ENCODE peak calls at places on chromosomes 13 and 19, in six cellular contexts. W is EL, X is T-helper 1 cell, I is GM12892, Z is lower lobe of right lung, G is brain microvascular endothelial cell. K is an unnamed sample.

GRCh38 chr19:35882074-35882832 is 13.9 kb downstream of the APLP1 start:
- DNase-seq in W (peak; percentile 75), G (peak; percentile 76), X (no peak), Z (no peak), I (no peak), K (peak; percentile 53)

GRCh38 chr19:54551293-54551692 is 22.3 kb upstream of the LILRA2 start:
- DNase-seq in W (no peak), G (no peak), X (no peak), Z (no peak), I (no peak), K (no peak)

GRCh38 chr19:40623403-40624239 is 22.5 kb downstream of the LTBP4 start:
- DNase-seq in Z (peak; percentile 60), W (no peak), I (no peak), X (no peak), G (no peak), K (no peak)

GRCh38 chr19:44657211-44657921 is 13.7 kb downstream of the PVR start:
- DNase-seq in I (peak; percentile 74), W (peak; percentile 69), Z (peak; percentile 78), G (peak; percentile 58), X (peak; percentile 34), K (no peak)

GRCh38 chr19:30710721-30711120 is 338.5 kb downstream of the ZNF536 start:
- DNase-seq in G (no peak), I (no peak), X (no peak), Z (no peak), W (no peak), K (no peak)

GRCh38 chr13:97974773-97975172 is 21.3 kb downstream of the IPO5 start:
- DNase-seq in Z (no peak), G (no peak), X (no peak), W (no peak), I (no peak), K (no peak)

GRCh38 chr19:38729653-38730469 is 14.4 kb downstream of the CAPN12 start:
- DNase-seq in X (peak; percentile 65), I (peak; percentile 71), Z (peak; percentile 85), W (peak; percentile 65), G (peak; percentile 50), K (no peak)

GRCh38 chr19:51422053-51422448 is 4.6 kb upstream of the SIGLEC10 start:
- DNase-seq in G (peak; percentile 72), I (peak; percentile 89), X (peak; percentile 70), Z (peak; percentile 91), W (peak; percentile 72), K (peak; percentile 22)

GRCh38 chr19:18576383-18576782 is 4.7 kb downstream of the UBA52 start:
- DNase-seq in X (no peak), G (no peak), I (no peak), Z (no peak), W (no peak), K (no peak)

GRCh38 chr19:7676376-7676775 is 514 bp upstream of the MCEMP1 start:
- DNase-seq in I (no peak), W (no peak), Z (peak; percentile 81), G (no peak), X (no peak), K (no peak)

GRCh38 chr19:5621311-5621944 is 1.1 kb downstream of the SAFB2 start:
- DNase-seq in W (no peak), X (no peak), G (no peak), Z (no peak), I (no peak), K (peak; percentile 67)

GRCh38 chr19:35644987-35645679 is 3.0 kb upstream of the COX6B1 start:
- DNase-seq in I (no peak), G (peak; percentile 27), X (peak; percentile 57), W (peak; percentile 75), Z (peak; percentile 88), K (no peak)

K was measured in LNCaP clone FGC.